ENCODE peak calls at places on chromosome 16, in nine cellular contexts. Z is cardiac muscle cell, B is astrocyte of the cerebellum, L is AG09309, C is AG04449, Q is transverse colon, H is BJ, D is uterus, E is astrocyte of the spinal cord. K is an unnamed sample.
A peak's percentile ranks its signal among the peaks of the same experiment; 100 is the strongest.

GRCh38 chr16:85566502-85567100 is 46.5 kb upstream of the GSE1 start:
- DNase-seq in Z (no peak), B (no peak), L (no peak), C (no peak), Q (peak; percentile 55), H (no peak), D (no peak), E (no peak), K (no peak)

GRCh38 chr16:65763640-65764305 is 602.7 kb upstream of the CDH5 start:
- DNase-seq in Z (no peak), B (no peak), L (no peak), C (no peak), Q (no peak), H (no peak), D (no peak), E (no peak), K (no peak)

GRCh38 chr16:29989111-29989858 is 6.1 kb downstream of the HIRIP3 start:
- DNase-seq in Z (no peak), B (no peak), L (no peak), C (no peak), Q (peak; percentile 39), H (no peak), D (no peak), E (no peak), K (no peak)

GRCh38 chr16:62954144-62955032 is 918.1 kb upstream of the CDH8 start:
- DNase-seq in Z (no peak), B (no peak), L (no peak), C (no peak), Q (no peak), H (no peak), D (no peak), E (no peak), K (no peak)

GRCh38 chr16:74627506-74628220 is 20.7 kb upstream of the GLG1 start:
- DNase-seq in Z (no peak), B (no peak), L (no peak), C (no peak), Q (no peak), H (no peak), D (peak; percentile 35), E (peak; percentile 37), K (no peak)

GRCh38 chr16:83995756-83996155 is 27.7 kb downstream of the NECAB2 start:
- DNase-seq in Z (peak; percentile 14), B (peak; percentile 12), L (no peak), C (no peak), Q (peak; percentile 17), H (no peak), D (no peak), E (peak; percentile 74), K (no peak)

GRCh38 chr16:47029724-47030123 is 56.2 kb upstream of the DNAJA2 start:
- DNase-seq in Z (no peak), B (no peak), L (no peak), C (no peak), Q (no peak), H (no peak), D (no peak), E (no peak), K (no peak)

GRCh38 chr16:13436641-13437423 is 483.1 kb upstream of the ERCC4 start:
- DNase-seq in Z (no peak), B (peak; percentile 11), L (no peak), C (no peak), Q (no peak), H (no peak), D (no peak), E (peak; percentile 42), K (no peak)

GRCh38 chr16:754208-755097 is 6.1 kb upstream of the MSLN start:
- DNase-seq in Z (no peak), B (no peak), L (no peak), C (no peak), Q (no peak), H (no peak), D (no peak), E (no peak), K (no peak)

GRCh38 chr16:76653390-76654026 is 376.3 kb downstream of the CNTNAP4 start:
- DNase-seq in Z (peak; percentile 63), B (peak; percentile 24), L (no peak), C (peak; percentile 0), Q (no peak), H (no peak), D (no peak), E (peak; percentile 46), K (no peak)

GRCh38 chr16:19071811-19072777 is 4.7 kb downstream of the COQ7 start:
- DNase-seq in Z (peak; percentile 55), B (no peak), L (peak; percentile 16), C (no peak), Q (peak; percentile 77), H (no peak), D (no peak), E (peak; percentile 58), K (no peak)

GRCh38 chr16:75088226-75088625 is 28.4 kb downstream of the LDHD start:
- DNase-seq in Z (no peak), B (no peak), L (no peak), C (no peak), Q (no peak), H (no peak), D (no peak), E (no peak), K (no peak)

GRCh38 chr16:49639739-49640388 is 216.0 kb downstream of the ZNF423 start:
- DNase-seq in Z (peak; percentile 74), B (peak; percentile 84), L (no peak), C (peak; percentile 12), Q (no peak), H (no peak), D (peak; percentile 59), E (peak; percentile 95), K (no peak)

DNA sequence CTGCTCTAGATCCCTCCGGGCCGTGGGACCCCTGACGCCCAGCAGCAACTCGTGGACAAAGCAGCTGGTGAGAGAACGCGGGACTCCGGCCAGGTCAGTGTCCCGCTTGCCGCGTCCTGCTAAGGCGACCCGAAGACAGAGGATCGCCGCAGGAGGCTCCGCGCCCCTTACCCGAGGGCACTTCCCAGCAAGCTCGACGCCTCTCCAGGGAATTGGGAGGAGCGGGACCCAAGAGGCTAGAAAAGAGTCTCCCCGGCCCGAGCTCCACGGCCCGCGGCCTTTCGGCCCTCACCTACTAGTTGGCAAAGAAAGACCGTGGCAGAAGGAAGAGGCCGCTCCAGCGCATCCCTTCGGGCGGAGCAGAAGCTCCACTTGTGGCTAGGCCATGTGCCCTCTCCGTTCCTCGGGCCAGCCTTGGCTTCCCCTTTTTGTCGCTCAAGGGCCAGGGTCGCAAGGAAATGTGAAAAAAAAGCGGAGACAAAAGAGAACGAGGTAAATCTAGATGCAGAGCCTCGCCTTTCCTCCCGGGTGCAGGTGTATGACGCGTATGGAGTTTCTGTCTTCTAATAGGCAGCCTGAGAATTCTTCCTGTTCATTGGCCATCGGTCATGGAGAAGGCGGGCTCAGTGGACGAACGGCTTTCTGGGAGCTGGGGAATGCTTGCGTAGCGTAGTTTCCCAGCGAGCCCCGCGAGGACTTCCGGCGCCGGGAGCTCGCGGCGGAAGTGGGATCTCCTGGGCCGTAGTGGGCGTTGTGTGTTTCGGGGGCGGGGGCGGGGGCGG is at the start of gene ZNF213:
- DNase-seq in Z (peak; percentile 99), B (peak; percentile 96), L (peak; percentile 90), C (peak; percentile 87), Q (peak; percentile 97), H (peak; percentile 95), D (peak; percentile 94), E (peak; percentile 99), K (peak; percentile 96)
- H3K4me3 ChIP-seq in Z (peak within 1 kb of the TSS; percentile 88), B (peak within 1 kb of the TSS; percentile 100), L (peak within 1 kb of the TSS; percentile 100), C (peak within 1 kb of the TSS; percentile 95), Q (peak within 1 kb of the TSS; percentile 76), H (peak within 1 kb of the TSS; percentile 99), D (peak within 1 kb of the TSS; percentile 90), E (peak within 1 kb of the TSS; percentile 100), K (peak within 1 kb of the TSS; percentile 92)

DNA sequence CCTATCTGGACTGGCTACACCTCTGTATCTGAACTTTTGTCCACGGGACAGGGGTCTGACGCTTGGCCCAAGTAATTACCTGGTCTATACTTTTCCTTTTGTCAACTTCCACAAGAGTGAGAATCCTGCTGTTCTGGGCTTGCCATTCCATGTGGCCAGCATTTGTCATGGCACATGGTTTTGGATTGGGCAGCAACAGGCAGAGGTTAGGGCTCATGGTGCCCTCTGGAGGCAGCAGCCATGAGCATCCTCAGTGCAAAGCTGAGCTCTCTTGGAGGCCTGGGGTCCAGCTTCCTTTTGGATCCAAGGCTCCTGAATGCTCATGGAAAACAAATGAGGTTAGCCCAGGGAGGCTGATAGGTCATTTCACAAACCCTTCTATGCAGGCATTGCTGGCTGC is 7.5 kb upstream of the EDC4 start:
- DNase-seq in Z (peak; percentile 57), B (no peak), L (no peak), C (no peak), Q (peak; percentile 27), H (no peak), D (no peak), E (no peak), K (no peak)
- TF ChIP-seq CTCF in Z (peak; percentile 48), B (peak; percentile 39), L (peak; percentile 59), C (peak; percentile 49), Q (peak; percentile 27), H (peak; percentile 46), D (peak; percentile 10), E (peak; percentile 42), K (peak; percentile 52)

DNA sequence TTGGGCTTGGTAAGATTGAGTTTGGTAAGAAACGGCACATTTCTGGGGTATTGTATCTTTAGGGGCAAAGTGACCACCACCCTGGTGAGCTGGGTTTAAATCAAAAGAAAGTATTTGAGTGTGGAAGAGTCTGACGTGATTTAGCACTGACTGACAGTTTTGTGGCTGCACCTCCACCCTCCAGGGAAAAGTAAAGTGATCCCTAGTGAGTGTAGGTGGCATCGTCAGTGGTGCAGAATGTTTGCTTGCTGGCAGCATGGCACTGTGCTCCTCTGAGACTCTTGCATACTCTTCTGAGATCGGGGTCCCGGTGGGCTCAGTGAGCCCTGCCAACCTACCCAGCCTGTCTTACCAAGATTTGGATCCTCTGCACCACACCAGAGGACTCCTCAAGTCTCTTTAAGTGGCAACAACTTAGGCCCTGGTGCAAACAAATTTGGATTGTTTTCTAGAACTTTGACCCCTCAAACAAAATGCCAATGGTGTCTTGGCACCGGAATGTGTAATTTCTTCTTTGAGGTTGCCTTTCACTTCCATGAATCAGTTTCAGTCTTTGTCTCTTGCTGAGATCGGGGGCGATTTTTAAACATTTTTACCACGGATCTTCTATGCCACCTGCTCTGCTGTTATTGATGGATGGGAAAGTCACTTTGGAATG is 2.8 kb downstream of the PRKCB start:
- DNase-seq in Z (no peak), B (no peak), L (no peak), C (no peak), Q (no peak), H (no peak), D (no peak), E (no peak), K (no peak)
- H3K4me3 ChIP-seq in Z (no peak overlapping the region), B (no peak overlapping the region), L (no peak overlapping the region), C (no peak overlapping the region), Q (no peak overlapping the region), H (no peak overlapping the region), D (no peak overlapping the region), E (no peak overlapping the region), K (no peak overlapping the region)

DNA sequence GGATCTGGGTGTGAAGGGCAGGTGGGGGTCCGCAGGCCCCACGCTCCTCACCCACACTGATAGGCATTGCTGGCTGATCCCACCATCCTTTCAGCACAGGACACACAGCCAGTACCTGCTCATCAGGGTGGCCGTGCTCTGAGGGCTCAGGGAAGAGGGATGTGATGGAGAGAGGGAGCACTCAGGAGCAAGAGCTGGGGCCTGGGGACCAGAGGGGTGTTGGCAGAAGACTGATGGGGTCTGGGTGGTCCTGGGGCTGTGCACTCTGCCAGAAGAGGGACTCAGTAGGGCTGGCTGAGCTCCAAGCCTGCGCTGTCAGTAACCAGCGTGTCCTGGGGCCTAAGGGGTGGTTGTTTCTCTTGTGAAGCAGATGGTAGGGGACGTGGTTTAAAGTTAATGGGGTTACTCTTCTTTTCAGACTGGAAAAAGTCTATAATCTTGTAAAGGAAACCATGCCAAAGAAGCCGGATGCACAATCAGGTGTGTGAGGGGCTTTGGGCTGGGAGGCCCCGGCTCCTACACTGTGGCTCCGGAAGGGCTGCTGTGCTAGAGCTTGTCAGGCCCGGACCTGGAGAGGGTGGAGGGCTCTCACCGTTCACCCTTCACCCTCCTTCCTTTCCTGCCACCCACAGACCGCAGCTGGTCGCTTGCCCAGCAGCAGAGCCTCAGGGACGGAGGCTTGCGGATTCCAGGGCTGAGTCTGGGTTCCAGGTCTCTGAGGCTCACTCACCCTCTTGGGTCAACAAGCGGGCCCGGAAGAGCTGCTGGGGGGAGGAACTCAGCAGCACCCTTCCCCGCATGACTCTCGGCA is 27.8 kb downstream of the POLR3E start:
- DNase-seq in Z (no peak), B (no peak), L (no peak), C (no peak), Q (no peak), H (no peak), D (no peak), E (no peak), K (no peak)
- TF ChIP-seq CTCF in Z (no peak), B (no peak), L (no peak), C (no peak), Q (no peak), H (no peak), D (no peak), E (no peak), K (no peak)

K was measured in RWPE2.